ENCODE peak calls at places on chromosome X, in four cellular contexts. A, X, Q and I are unnamed samples.

GRCh38 chrX:149151805-149152757 is 353.0 kb downstream of the IDS start:
- DNase-seq in A (no peak), X (no peak), Q (no peak), I (no peak)

GRCh38 chrX:105190252-105190853 is 30.1 kb downstream of the TEX13A start:
- DNase-seq in A (peak), X (peak), Q (no peak), I (no peak)

GRCh38 chrX:1448793-1449580 is 3.7 kb downstream of the ASMTL start:
- DNase-seq in A (no peak), X (no peak), Q (no peak), I (no peak)

GRCh38 chrX:11757729-11758399 is at the start of gene MSL3:
- DNase-seq in A (peak), X (peak), Q (peak), I (peak)

GRCh38 chrX:134171661-134172587 is 65.1 kb upstream of the CCDC160 start:
- DNase-seq in A (no peak), X (no peak), Q (peak), I (no peak)

GRCh38 chrX:12170755-12171154 is 32.5 kb downstream of the FRMPD4 start:
- DNase-seq in A (no peak), X (no peak), Q (no peak), I (no peak)

GRCh38 chrX:39150621-39151020 is 349.4 kb downstream of the MID1IP1 start:
- DNase-seq in A (no peak), X (no peak), Q (no peak), I (no peak)

GRCh38 chrX:9729161-9729885 is 36.3 kb downstream of the GPR143 start:
- DNase-seq in A (no peak), X (no peak), Q (no peak), I (no peak)

GRCh38 chrX:96027363-96027894 is 657.2 kb upstream of the DIAPH2 start:
- DNase-seq in A (no peak), X (no peak), Q (no peak), I (no peak)

GRCh38 chrX:150044556-150044955 is 106.3 kb upstream of the EOLA2 start:
- DNase-seq in A (no peak), X (peak), Q (no peak), I (no peak)

GRCh38 chrX:38817004-38817703 is 15.9 kb downstream of the MID1IP1 start:
- DNase-seq in A (peak), X (peak), Q (peak), I (no peak)

GRCh38 chrX:49190783-49191032 is 4.5 kb upstream of the PRICKLE3 start:
- DNase-seq in A (no peak), X (no peak), Q (no peak), I (no peak)

GRCh38 chrX:11406109-11406755 is 113.0 kb downstream of the AMELX start:
- DNase-seq in A (no peak), X (peak), Q (no peak), I (no peak)

GRCh38 chrX:10259716-10260115 is 102.9 kb downstream of the CLCN4 start:
- DNase-seq in A (no peak), X (no peak), Q (no peak), I (no peak)

GRCh38 chrX:71543316-71543715 is 10.4 kb downstream of the OGT start:
- DNase-seq in A (no peak), X (peak), Q (no peak), I (no peak)

GRCh38 chrX:133897593-133898163 is 87.7 kb downstream of the GPC3 start:
- DNase-seq in A (no peak), X (no peak), Q (no peak), I (no peak)

GRCh38 chrX:133294126-133294525 is 76.0 kb upstream of the TFDP3 start:
- DNase-seq in A (no peak), X (no peak), Q (no peak), I (no peak)

GRCh38 chrX:739611-740010 is 109.0 kb downstream of the SHOX start:
- DNase-seq in A (no peak), X (no peak), Q (no peak), I (no peak)

GRCh38 chrX:6187256-6187655 is 41.4 kb downstream of the NLGN4X start:
- DNase-seq in A (no peak), X (no peak), Q (no peak), I (no peak)

GRCh38 chrX:41705680-41706374 is 17.1 kb downstream of the GPR34 start:
- DNase-seq in A (no peak), X (no peak), Q (no peak), I (no peak)

GRCh38 chrX:15761564-15762191 is 23.6 kb downstream of the CA5B start:
- DNase-seq in A (peak), X (peak), Q (no peak), I (no peak)

GRCh38 chrX:1164322-1165288 is 47.8 kb downstream of the CRLF2 start:
- DNase-seq in A (no peak), X (no peak), Q (no peak), I (no peak)

GRCh38 chrX:132488092-132488749 is 617 bp downstream of the MBNL3 start:
- DNase-seq in A (no peak), X (peak), Q (no peak), I (no peak)

GRCh38 chrX:151828434-151829080 is 84.1 kb upstream of the MAGEA4 start:
- DNase-seq in A (no peak), X (no peak), Q (no peak), I (no peak)

GRCh38 chrX:123756320-123756719 is 23.5 kb upstream of the THOC2 start:
- DNase-seq in A (no peak), X (peak), Q (no peak), I (no peak)

GRCh38 chrX:104118765-104119164 is 6.4 kb downstream of the ZCCHC18 start:
- DNase-seq in A (no peak), X (no peak), Q (no peak), I (no peak)

GRCh38 chrX:110146521-110146920 is 143.6 kb downstream of the TMEM164 start:
- DNase-seq in A (peak), X (peak), Q (no peak), I (no peak)

GRCh38 chrX:129642641-129643040 is 12.1 kb downstream of the APLN start:
- DNase-seq in A (no peak), X (no peak), Q (no peak), I (no peak)

GRCh38 chrX:64338296-64338695 is 57.0 kb downstream of the MTMR8 start:
- DNase-seq in A (no peak), X (peak), Q (no peak), I (no peak)

GRCh38 chrX:79117078-79117477 is 27.4 kb upstream of the GPR174 start:
- DNase-seq in A (no peak), X (no peak), Q (no peak), I (no peak)

GRCh38 chrX:7062912-7063311 is 84.6 kb upstream of the STS start:
- DNase-seq in A (no peak), X (no peak), Q (no peak), I (no peak)

GRCh38 chrX:114344756-114345155 is 239.1 kb upstream of the HTR2C start:
- DNase-seq in A (no peak), X (peak), Q (no peak), I (no peak)

GRCh38 chrX:100076031-100076430 is 334.0 kb downstream of the PCDH19 start:
- DNase-seq in A (no peak), X (no peak), Q (no peak), I (no peak)

GRCh38 chrX:129158505-129158904 is 364.8 kb downstream of the SMARCA1 start:
- DNase-seq in A (no peak), X (no peak), Q (no peak), I (no peak)

GRCh38 chrX:153459976-153460375 is 10.4 kb downstream of the HAUS7 start:
- DNase-seq in A (no peak), X (no peak), Q (no peak), I (no peak)

DNA sequence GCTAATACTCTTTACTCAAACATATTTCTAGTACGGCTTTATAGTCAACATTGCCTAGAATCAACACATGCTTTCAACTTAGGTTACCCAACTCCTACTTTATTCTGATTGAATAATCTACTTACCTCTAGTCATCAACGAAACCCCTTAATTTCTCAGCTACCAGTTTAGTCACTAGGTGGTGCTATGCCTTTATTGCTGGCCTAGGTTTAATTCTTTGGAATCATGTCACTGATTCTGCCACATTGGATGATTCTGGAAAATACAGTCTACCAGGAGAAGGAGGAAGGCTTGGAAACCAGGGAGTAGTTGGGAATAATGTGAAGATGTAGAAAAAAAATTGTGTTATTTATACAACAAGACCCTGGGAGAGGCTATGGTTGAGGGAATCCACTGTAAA is 167.7 kb downstream of the DCAF12L2 start:
- DNase-seq in A (no peak), X (peak), Q (no peak), I (no peak)
- TF ChIP-seq CTCF in A (no peak), X (peak), Q (peak), I (no peak)

GRCh38 chrX:113048896-113049295 is 208.3 kb upstream of the AMOT start:
- DNase-seq in A (no peak), X (no peak), Q (no peak), I (no peak)

DNA sequence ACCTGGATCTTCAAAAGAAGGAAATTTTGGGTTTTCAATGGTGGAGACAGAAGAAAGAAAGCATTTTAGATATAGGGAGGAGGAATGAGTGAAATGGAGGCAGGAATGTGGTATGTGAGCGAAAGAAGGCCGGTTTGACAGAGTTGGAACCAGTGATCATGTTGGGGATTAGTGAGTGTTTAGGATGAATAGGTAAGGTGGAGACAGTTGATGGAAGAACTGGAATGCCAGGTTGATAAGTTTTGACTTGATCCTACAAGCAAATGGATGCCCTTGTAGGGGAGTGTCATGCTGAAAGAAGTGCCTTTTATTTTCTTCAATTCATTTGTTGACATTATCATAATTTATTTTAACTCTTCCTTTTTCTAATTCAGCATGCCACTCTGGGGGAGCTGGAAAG is 207.8 kb upstream of the AMOT start:
- DNase-seq in A (no peak), X (no peak), Q (no peak), I (no peak)
- H3K4me3 ChIP-seq in A (no peak), X (no peak), Q (no peak), I (no peak)

DNA sequence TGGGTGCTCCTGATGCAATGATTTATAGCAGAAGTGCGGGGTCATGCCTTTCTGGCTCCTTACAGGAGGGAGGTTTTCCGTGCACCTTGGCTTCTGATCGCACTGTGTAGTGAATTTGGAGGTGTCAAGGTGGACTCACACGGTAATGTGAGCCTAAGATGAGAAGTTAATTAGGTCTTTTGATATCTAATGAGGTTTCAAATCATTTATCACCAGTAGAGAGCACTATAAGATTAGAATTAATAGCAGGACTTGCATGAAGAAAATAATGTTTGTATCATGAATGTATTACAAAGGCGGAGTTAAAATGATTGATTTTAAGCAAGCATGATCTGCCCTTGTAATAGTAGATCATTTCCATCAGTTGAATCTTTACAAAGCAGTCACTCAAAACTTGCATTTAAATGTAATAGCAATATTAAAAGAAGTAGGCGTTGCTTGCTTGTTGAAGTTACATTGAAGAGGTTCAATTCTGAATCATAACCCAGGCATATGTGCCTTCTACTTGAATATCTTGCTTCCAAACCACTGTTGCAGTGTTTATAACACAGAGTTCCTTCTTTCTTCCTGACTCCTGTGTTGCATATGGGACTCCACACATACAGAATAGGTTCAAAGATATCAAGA is 152.1 kb downstream of the FMR1NB start:
- DNase-seq in A (no peak), X (no peak), Q (no peak), I (no peak)
- TF ChIP-seq CTCF in A (no peak), X (no peak), Q (peak), I (no peak)

DNA sequence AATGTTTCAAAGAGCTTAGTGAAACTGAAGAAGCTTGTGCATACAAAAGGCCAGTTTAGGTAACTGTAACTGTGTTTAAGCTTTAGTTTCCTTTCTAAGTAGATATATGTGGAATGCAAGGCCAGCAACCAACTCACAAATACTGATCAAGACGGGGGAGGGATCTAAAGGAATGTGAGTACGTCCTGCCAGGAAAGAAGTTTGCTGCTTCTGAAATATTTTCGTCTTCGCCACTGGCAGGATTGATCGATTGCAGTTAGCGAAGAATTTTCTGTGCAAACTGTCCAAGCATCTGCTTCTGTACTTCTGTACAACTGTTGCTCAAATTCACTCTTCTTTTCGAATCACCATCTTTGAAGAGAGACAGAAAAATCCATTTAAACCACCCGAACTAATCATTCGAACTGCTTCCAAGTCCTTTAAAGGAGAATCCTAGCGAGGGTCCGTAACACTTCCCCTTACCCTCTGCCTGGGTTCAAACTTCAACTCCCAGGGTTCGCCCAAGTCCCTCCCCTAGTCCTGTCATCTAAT is 373 bp upstream of the INTS6L start:
- DNase-seq in A (no peak), X (no peak), Q (no peak), I (no peak)
- H3K4me3 ChIP-seq in A (peak), X (peak), Q (peak), I (peak)